ENCODE peak calls at places on chromosomes 7 and 10, in ten cellular contexts. B is AG04450, H is fibroblast of lung, Z is prostate gland, T is AG10803, E is coronary artery, R is astrocyte of the cerebellum, C is cardiac muscle cell, L is left ventricle myocardium inferior, M is fibroblast of pulmonary artery. U is an unnamed sample.

GRCh38 chr10:12417341-12417740 is 68.0 kb downstream of the CAMK1D start:
- DNase-seq in B (no peak), H (peak; percentile 10), Z (no peak), T (no peak), E (no peak), R (no peak), C (no peak), L (no peak), M (no peak), U (no peak)

GRCh38 chr7:140638311-140638791 is 2.3 kb downstream of the DENND2A start:
- DNase-seq in B (peak; percentile 56), H (peak; percentile 54), Z (no peak), T (peak; percentile 87), E (no peak), R (no peak), C (peak; percentile 67), L (no peak), M (peak; percentile 74), U (no peak)

GRCh38 chr7:18541189-18541870 is 45.8 kb downstream of the HDAC9 start:
- DNase-seq in B (no peak), H (peak; percentile 63), Z (no peak), T (peak; percentile 95), E (peak; percentile 79), R (no peak), C (peak; percentile 35), L (peak; percentile 47), M (peak; percentile 39), U (peak; percentile 91)

GRCh38 chr10:70920519-70920918 is 32.2 kb upstream of the PCBD1 start:
- DNase-seq in B (no peak), H (no peak), Z (peak; percentile 38), T (no peak), E (no peak), R (no peak), C (no peak), L (no peak), M (no peak), U (peak; percentile 78)

GRCh38 chr10:10911471-10911921 is 106.2 kb upstream of the CELF2 start:
- DNase-seq in B (peak; percentile 90), H (peak; percentile 97), Z (peak; percentile 66), T (peak; percentile 88), E (peak; percentile 85), R (peak; percentile 86), C (peak; percentile 94), L (peak; percentile 60), M (peak; percentile 94), U (peak; percentile 46)

GRCh38 chr10:11035318-11035920 is 17.7 kb downstream of the CELF2 start:
- DNase-seq in B (peak; percentile 27), H (peak; percentile 82), Z (no peak), T (peak; percentile 58), E (no peak), R (peak; percentile 59), C (peak; percentile 78), L (no peak), M (peak; percentile 90), U (no peak)

GRCh38 chr7:50832744-50833143 is 50.0 kb upstream of the GRB10 start:
- DNase-seq in B (peak; percentile 48), H (peak; percentile 96), Z (no peak), T (peak; percentile 18), E (no peak), R (peak; percentile 91), C (no peak), L (no peak), M (no peak), U (no peak)

GRCh38 chr7:2619120-2619519 is 12.7 kb upstream of the TTYH3 start:
- DNase-seq in B (peak; percentile 44), H (peak; percentile 78), Z (no peak), T (peak; percentile 61), E (no peak), R (no peak), C (no peak), L (no peak), M (peak; percentile 19), U (no peak)

GRCh38 chr10:22505923-22506685 is 160.8 kb downstream of the SPAG6 start:
- DNase-seq in B (no peak), H (no peak), Z (peak; percentile 85), T (no peak), E (no peak), R (no peak), C (peak; percentile 5), L (no peak), M (no peak), U (no peak)

DNA sequence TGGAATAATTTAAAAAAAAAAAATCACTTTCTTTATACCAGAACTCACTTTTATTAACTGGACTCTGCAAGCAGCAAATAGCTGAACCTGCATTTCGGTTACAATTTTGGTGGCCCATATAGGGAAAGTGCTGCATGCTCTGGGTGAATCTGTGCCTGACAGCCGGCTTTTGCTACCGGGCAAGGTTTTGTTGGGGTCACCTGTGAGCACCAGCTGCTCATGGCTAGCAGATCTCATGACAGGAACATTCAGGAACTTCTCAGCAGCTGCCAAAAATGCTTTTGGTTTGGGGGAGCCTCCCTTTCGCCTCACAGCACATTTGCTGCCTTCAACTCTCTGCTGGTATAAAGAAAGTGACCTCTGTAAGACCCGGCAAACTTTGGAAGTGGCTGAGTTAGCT is 13.2 kb upstream of the CREB3L2 start:
- DNase-seq in B (no peak), H (no peak), Z (no peak), T (no peak), E (no peak), R (no peak), C (no peak), L (no peak), M (no peak), U (no peak)
- H3K4me3 ChIP-seq in B (no peak overlapping the region), H (no peak overlapping the region), Z (no peak overlapping the region), T (no peak overlapping the region), E (no peak overlapping the region), R (no peak overlapping the region), C (no peak overlapping the region), L (no peak overlapping the region), M (no peak overlapping the region), U (no peak overlapping the region)

DNA sequence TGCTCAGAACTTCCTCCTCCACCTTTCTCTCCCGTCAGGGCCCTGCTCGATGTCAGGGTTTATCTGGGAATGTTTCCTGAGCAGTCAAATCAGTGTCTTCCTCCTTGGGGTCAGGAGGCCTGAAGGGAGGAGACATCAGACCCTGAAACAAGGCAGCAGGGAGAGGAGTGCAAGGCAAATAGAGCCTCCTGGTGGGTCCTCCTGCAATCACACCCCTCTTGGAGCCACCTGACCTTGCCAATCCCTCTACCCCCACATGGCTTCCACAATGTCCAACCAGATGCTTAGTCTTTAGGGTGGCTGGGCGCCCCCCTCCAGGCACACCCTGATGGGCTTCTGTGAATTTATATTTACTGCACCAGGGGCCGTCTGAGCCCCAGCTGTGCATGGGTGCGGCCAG is 12.2 kb downstream of the GPR26 start:
- DNase-seq in B (no peak), H (no peak), Z (no peak), T (no peak), E (no peak), R (no peak), C (no peak), L (no peak), M (no peak), U (no peak)
- TF ChIP-seq CTCF in B (no peak), H (no peak), Z (no peak), T (peak; percentile 23), E (no peak), R (no peak), C (no peak), L (no peak), M (no peak), U (no peak)

GRCh38 chr7:95396136-95397032 is at the start of gene PON3:
- DNase-seq in B (no peak), H (no peak), Z (no peak), T (no peak), E (no peak), R (no peak), C (peak; percentile 40), L (no peak), M (no peak), U (peak; percentile 59)

GRCh38 chr7:95394370-95394769 is 1.8 kb downstream of the PON3 start:
- DNase-seq in B (no peak), H (no peak), Z (no peak), T (no peak), E (no peak), R (no peak), C (no peak), L (no peak), M (no peak), U (no peak)

GRCh38 chr7:95395755-95396135 is 430 bp downstream of the PON3 start:
- DNase-seq in B (no peak), H (no peak), Z (no peak), T (no peak), E (no peak), R (no peak), C (no peak), L (no peak), M (no peak), U (no peak)

GRCh38 chr7:95398155-95398940 is 2.2 kb upstream of the PON3 start:
- DNase-seq in B (no peak), H (no peak), Z (no peak), T (no peak), E (no peak), R (no peak), C (no peak), L (no peak), M (no peak), U (no peak)

GRCh38 chr7:95397381-95397780 is 1.2 kb upstream of the PON3 start:
- DNase-seq in B (no peak), H (no peak), Z (no peak), T (no peak), E (no peak), R (no peak), C (no peak), L (no peak), M (no peak), U (no peak)
- H3K4me3 ChIP-seq in B (no peak overlapping the region), H (no peak overlapping the region), Z (no peak overlapping the region), T (no peak overlapping the region), E (no peak overlapping the region), R (no peak overlapping the region), C (no peak overlapping the region), L (peak overlapping the region; percentile 70), M (no peak overlapping the region), U (no peak overlapping the region)

DNA sequence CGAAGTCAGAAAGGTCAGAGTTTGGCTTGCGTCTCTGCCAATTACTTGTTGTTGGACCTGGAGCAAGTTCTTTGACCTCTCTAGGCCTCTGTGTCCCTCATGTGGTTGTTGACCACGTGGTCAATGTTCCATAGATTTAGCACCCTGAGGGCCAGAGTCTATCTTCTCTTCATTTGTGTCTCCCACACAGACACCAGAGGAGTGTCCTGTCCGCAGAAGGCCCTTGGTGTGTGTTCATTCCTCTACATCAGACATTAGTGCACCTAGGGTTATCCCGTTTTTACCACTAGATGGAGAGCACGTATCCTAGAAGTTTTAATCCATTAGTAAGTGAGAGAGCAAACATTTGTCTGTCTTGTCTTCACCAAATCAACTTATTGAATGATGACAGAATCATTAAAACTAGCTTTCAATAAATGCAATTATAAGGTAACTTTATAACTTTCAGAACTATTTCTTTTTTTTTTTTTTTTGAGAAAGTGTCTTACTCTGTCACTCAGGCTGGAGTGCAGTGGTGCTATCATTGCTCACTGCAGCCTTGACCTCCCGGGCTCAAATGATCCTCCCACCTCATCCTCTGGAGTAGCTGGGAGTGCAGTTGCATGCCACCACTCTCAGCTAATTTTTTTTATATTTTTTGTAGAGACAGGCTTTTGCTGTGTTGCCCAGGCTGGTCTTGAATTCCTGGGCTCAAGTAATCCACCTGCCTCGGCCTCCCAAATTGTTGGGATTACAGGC is 122.5 kb upstream of the ANKRD1 start:
- DNase-seq in B (no peak), H (no peak), Z (no peak), T (peak; percentile 25), E (no peak), R (no peak), C (peak; percentile 54), L (no peak), M (peak; percentile 69), U (peak; percentile 16)
- TF ChIP-seq CTCF in B (peak; percentile 47), H (peak; percentile 57), Z (no peak), T (peak; percentile 59), E (peak; percentile 25), R (peak; percentile 60), C (peak; percentile 55), L (peak; percentile 69), M (peak; percentile 66), U (peak; percentile 27)

U was measured in body of pancreas.